ENCODE peak calls at places on chromosomes 4 and X, in six cellular contexts. M is NCI-H2081 treated with DMSO at 0.1 percent for 48 hours, V is GM23248, N is NCI-H1105, H is pons, Z is GM10248. Y is an unnamed sample.

GRCh38 chrX:91257388-91257787 is 177.3 kb upstream of the PABPC5 start:
- DNase-seq in M (no peak), V (no peak), N (no peak), H (no peak), Z (no peak), Y (no peak)

GRCh38 chr4:98794565-98795205 is 134.2 kb downstream of the EIF4E start:
- DNase-seq in M (no peak), V (peak; percentile 70), N (no peak), H (no peak), Z (no peak), Y (no peak)

GRCh38 chrX:154021131-154021611 is 1.5 kb upstream of the IRAK1 start:
- DNase-seq in M (no peak), V (peak; percentile 84), N (no peak), H (no peak), Z (no peak), Y (no peak)

GRCh38 chrX:132612990-132613564 is 124.2 kb upstream of the MBNL3 start:
- DNase-seq in M (no peak), V (peak; percentile 55), N (peak; percentile 55), H (peak; percentile 8), Z (peak; percentile 25), Y (no peak)

GRCh38 chrX:154308108-154308946 is 12.7 kb downstream of the TKTL1 start:
- DNase-seq in M (no peak), V (peak; percentile 40), N (peak; percentile 59), H (peak; percentile 37), Z (peak; percentile 58), Y (no peak)

GRCh38 chr4:174318829-174319764 is 35.4 kb downstream of the CEP44 start:
- DNase-seq in M (no peak), V (peak; percentile 50), N (no peak), H (peak; percentile 31), Z (peak; percentile 20), Y (no peak)

GRCh38 chr4:123072060-123072459 is 149.7 kb upstream of the NUDT6 start:
- DNase-seq in M (no peak), V (no peak), N (no peak), H (no peak), Z (no peak), Y (no peak)

GRCh38 chr4:173517781-173518371 is 12.2 kb downstream of the HAND2 start:
- DNase-seq in M (no peak), V (no peak), N (no peak), H (no peak), Z (no peak), Y (no peak)

GRCh38 chr4:47209833-47210232 is 178.5 kb downstream of the GABRB1 start:
- DNase-seq in M (no peak), V (peak; percentile 47), N (no peak), H (no peak), Z (no peak), Y (no peak)

Y was measured in mesenteric fat pad.